ENCODE peak calls at places on chromosomes 7 and 10, in four cellular contexts. I is colonic mucosa, E is caudate nucleus, R is tibial nerve. G is an unnamed sample.

GRCh38 chr7:114007391-114007790 is 88.6 kb upstream of the PPP1R3A start:
- DNase-seq in I (no peak), E (no peak), R (no peak), G (no peak)

GRCh38 chr7:2905027-2905426 is 60.9 kb upstream of the GNA12 start:
- DNase-seq in I (no peak), E (no peak), R (no peak), G (no peak)

GRCh38 chr10:94451883-94452519 is 49.7 kb downstream of the TBC1D12 start:
- DNase-seq in I (no peak), E (no peak), R (no peak), G (no peak)

GRCh38 chr7:124701955-124702354 is 63.6 kb downstream of the GPR37 start:
- DNase-seq in I (no peak), E (no peak), R (no peak), G (no peak)

GRCh38 chr10:105834261-105835059 is 1193.4 kb downstream of the SORCS3 start:
- DNase-seq in I (no peak), E (no peak), R (no peak), G (no peak)

GRCh38 chr7:13886356-13886755 is 103.1 kb downstream of the ETV1 start:
- DNase-seq in I (no peak), E (no peak), R (no peak), G (no peak)

GRCh38 chr7:156818133-156818532 is 74.8 kb downstream of the LMBR1 start:
- DNase-seq in I (no peak), E (no peak), R (no peak), G (no peak)

GRCh38 chr7:25002826-25003225 is 22.8 kb upstream of the OSBPL3 start:
- DNase-seq in I (no peak), E (no peak), R (no peak), G (no peak)

GRCh38 chr7:43281268-43281667 is 168.8 kb downstream of the HECW1 start:
- DNase-seq in I (no peak), E (no peak), R (no peak), G (no peak)

GRCh38 chr10:28677889-28678686 is 767 bp downstream of the BAMBI start:
- DNase-seq in I (peak; percentile 29), E (no peak), R (no peak), G (no peak)

GRCh38 chr7:25777969-25778767 is 373.8 kb upstream of the NFE2L3 start:
- DNase-seq in I (no peak), E (peak; percentile 7), R (no peak), G (no peak)

GRCh38 chr10:62025901-62026879 is 124.7 kb downstream of the ARID5B start:
- DNase-seq in I (no peak), E (no peak), R (no peak), G (no peak)

GRCh38 chr10:28631896-28632596 is 45.3 kb upstream of the BAMBI start:
- DNase-seq in I (no peak), E (no peak), R (no peak), G (no peak)

GRCh38 chr7:55588976-55589604 is 16.8 kb upstream of the VOPP1 start:
- DNase-seq in I (no peak), E (no peak), R (no peak), G (no peak)

GRCh38 chr7:32058017-32058416 is 12.2 kb downstream of the PDE1C start:
- DNase-seq in I (no peak), E (no peak), R (no peak), G (no peak)

GRCh38 chr10:14374745-14375445 is 44.2 kb upstream of the FRMD4A start:
- DNase-seq in I (no peak), E (no peak), R (no peak), G (no peak)

GRCh38 chr7:99133766-99134564 is 9.9 kb downstream of the SMURF1 start:
- DNase-seq in I (no peak), E (no peak), R (no peak), G (no peak)
- H3K27ac ChIP-seq in I (no peak overlapping the region), E (no peak overlapping the region), R (no peak overlapping the region), G (no peak overlapping the region)

GRCh38 chr7:108528183-108528712 is 2.3 kb upstream of the PNPLA8 start:
- DNase-seq in I (peak; percentile 27), E (no peak), R (no peak), G (no peak)

GRCh38 chr7:108525985-108526767 is at the start of gene PNPLA8:
- DNase-seq in I (peak; percentile 100), E (peak; percentile 100), R (peak; percentile 99), G (peak; percentile 100)

GRCh38 chr7:108525327-108525984 is 479 bp downstream of the PNPLA8 start:
- DNase-seq in I (peak; percentile 84), E (no peak), R (no peak), G (no peak)

GRCh38 chr7:108526768-108527017 is 758 bp upstream of the PNPLA8 start:
- DNase-seq in I (no peak), E (no peak), R (no peak), G (no peak)

GRCh38 chr7:108529341-108529740 is 3.4 kb upstream of the PNPLA8 start:
- DNase-seq in I (no peak), E (no peak), R (no peak), G (no peak)
- H3K27ac ChIP-seq in I (no peak overlapping the region), E (no peak overlapping the region), R (no peak overlapping the region), G (no peak overlapping the region)

GRCh38 chr10:63699785-63700184 is 178.6 kb downstream of the REEP3 start:
- DNase-seq in I (no peak), E (no peak), R (no peak), G (no peak)

GRCh38 chr10:63698815-63699205 is 177.6 kb downstream of the REEP3 start:
- DNase-seq in I (no peak), E (no peak), R (no peak), G (no peak)

GRCh38 chr10:63702107-63702506 is 180.9 kb downstream of the REEP3 start:
- DNase-seq in I (no peak), E (no peak), R (no peak), G (no peak)

GRCh38 chr10:63700935-63701263 is 179.7 kb downstream of the REEP3 start:
- DNase-seq in I (no peak), E (no peak), R (no peak), G (no peak)

DNA sequence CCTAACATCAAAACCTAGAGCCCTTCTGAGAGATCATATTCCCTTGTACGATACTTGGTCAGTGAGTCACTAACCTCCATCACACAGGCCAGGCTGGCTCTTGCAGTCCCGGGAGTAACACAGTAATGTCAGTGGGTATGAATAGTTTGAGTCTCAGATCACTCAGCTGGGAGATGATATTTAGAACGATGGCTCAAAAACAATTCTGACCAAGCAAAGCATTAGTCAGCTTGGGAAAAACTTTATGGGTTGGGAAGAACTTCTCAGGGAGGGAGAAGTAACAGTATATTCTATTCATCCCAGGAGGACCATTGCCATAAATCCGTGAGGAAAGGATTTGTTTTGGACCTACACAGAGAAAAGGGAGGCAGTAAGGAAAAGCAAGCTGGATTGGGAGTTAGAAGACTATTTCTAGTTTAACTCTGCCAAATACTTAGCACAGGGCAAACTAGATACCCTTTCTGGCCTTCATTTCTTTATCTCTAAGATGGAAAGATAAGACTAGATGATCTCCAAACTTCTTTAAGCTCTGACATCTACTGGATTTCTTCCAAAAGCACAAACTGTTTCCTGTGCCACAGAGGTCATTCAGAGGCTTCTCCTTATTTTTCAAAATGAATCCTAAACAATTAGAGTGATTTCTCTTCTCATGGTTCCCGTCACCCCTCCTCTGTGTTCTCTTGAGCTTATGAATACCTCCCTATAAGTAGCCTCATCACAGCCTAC is 179.2 kb downstream of the REEP3 start:
- DNase-seq in I (no peak), E (no peak), R (no peak), G (no peak)
- H3K27ac ChIP-seq in I (peak overlapping the region; percentile 39), E (no peak overlapping the region), R (peak overlapping the region; percentile 92), G (no peak overlapping the region)

GRCh38 chr7:92681633-92682032 is 91.4 kb upstream of the FAM133B start:
- DNase-seq in I (no peak), E (no peak), R (no peak), G (no peak)
- H3K27ac ChIP-seq in I (no peak overlapping the region), E (no peak overlapping the region), R (no peak overlapping the region), G (no peak overlapping the region)

GRCh38 chr10:36171546-36171945 is 529.5 kb upstream of the FZD8 start:
- DNase-seq in I (no peak), E (no peak), R (no peak), G (no peak)

GRCh38 chr10:36170943-36171501 is 528.9 kb upstream of the FZD8 start:
- DNase-seq in I (no peak), E (no peak), R (no peak), G (no peak)

GRCh38 chr10:36173364-36173763 is 531.3 kb upstream of the FZD8 start:
- DNase-seq in I (no peak), E (no peak), R (no peak), G (no peak)

GRCh38 chr10:36172054-36172531 is 530.0 kb upstream of the FZD8 start:
- DNase-seq in I (no peak), E (no peak), R (no peak), G (no peak)

DNA sequence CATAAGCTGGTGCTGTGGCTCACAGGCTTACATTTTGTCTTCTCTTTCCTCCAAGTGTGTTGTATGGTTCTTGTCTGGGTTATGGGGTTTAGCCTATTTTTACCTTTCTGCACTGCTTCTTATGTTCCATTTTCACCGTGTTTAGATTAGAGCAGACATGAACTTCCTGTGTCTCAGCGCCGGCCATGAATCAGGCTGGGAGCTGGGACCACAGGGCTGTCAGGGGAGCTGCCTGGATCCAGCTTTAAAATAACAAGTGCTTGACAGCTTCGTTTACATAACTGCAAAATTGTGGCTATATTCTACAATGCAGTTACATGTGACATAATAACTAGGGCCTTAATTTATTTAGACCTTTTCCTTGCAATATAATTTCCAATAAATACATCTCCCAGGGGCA is 530.5 kb upstream of the FZD8 start:
- DNase-seq in I (no peak), E (no peak), R (no peak), G (no peak)
- H3K27ac ChIP-seq in I (no peak overlapping the region), E (no peak overlapping the region), R (peak overlapping the region; percentile 67), G (no peak overlapping the region)

GRCh38 chr7:115008465-115009114 is 86.7 kb downstream of the MDFIC start:
- DNase-seq in I (peak; percentile 32), E (no peak), R (peak; percentile 75), G (no peak)
- H3K27ac ChIP-seq in I (peak overlapping the region; percentile 47), E (no peak overlapping the region), R (peak overlapping the region; percentile 74), G (no peak overlapping the region)

GRCh38 chr7:40211291-40212003 is 76.6 kb downstream of the SUGCT start:
- DNase-seq in I (no peak), E (no peak), R (no peak), G (no peak)
- H3K27ac ChIP-seq in I (no peak overlapping the region), E (no peak overlapping the region), R (no peak overlapping the region), G (no peak overlapping the region)

GRCh38 chr7:19020062-19020461 is 97.4 kb downstream of the TWIST1 start:
- DNase-seq in I (no peak), E (no peak), R (no peak), G (no peak)

GRCh38 chr7:19023477-19023876 is 94.0 kb downstream of the TWIST1 start:
- DNase-seq in I (no peak), E (no peak), R (no peak), G (no peak)

GRCh38 chr7:19017374-19017773 is 100.1 kb downstream of the TWIST1 start:
- DNase-seq in I (no peak), E (no peak), R (no peak), G (no peak)

GRCh38 chr7:19024261-19024660 is 93.2 kb downstream of the TWIST1 start:
- DNase-seq in I (no peak), E (no peak), R (no peak), G (no peak)

DNA sequence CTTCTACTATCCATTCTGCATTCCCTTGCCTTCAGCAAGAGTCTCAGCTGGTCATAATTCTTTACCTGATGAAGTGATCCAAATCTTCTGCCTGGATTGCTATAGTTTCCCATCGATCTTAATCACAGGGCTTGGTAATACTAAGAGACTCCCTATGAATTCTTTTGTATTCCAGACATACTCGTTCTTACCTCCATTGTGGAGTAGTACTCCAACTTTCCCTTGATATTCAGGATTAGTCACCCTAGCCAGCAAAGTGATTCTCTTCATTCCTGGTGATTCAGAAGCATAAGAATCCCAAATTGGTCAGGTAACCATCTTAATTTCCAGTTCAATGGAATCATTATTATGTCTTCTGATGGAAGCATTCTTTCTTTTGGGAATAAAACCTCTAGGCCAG is 96.7 kb downstream of the TWIST1 start:
- DNase-seq in I (no peak), E (no peak), R (no peak), G (no peak)
- H3K27ac ChIP-seq in I (no peak overlapping the region), E (no peak overlapping the region), R (no peak overlapping the region), G (no peak overlapping the region)